ENCODE peak calls at places on chromosomes 2 and 18, in eight cellular contexts. E, B, W, I, J, P, M and A are unnamed samples.

GRCh38 chr2:47778698-47779415 is 4.1 kb upstream of the MSH6 start:
- DNase-seq in M (no peak), I (no peak), J (no peak), P (no peak), B (no peak), E (no peak), W (no peak), A (no peak)

GRCh38 chr2:209473930-209474419 is 50.1 kb downstream of the MAP2 start:
- DNase-seq in P (no peak), M (peak), W (no peak), I (no peak), J (no peak), B (peak), E (peak), A (no peak)

GRCh38 chr2:172484706-172485105 is 57.3 kb downstream of the ITGA6 start:
- DNase-seq in E (no peak), M (no peak), P (no peak), J (no peak), I (no peak), W (no peak), B (no peak), A (no peak)

GRCh38 chr2:226115102-226115831 is 684.4 kb downstream of the IRS1 start:
- DNase-seq in M (peak), W (no peak), J (no peak), I (no peak), E (peak), B (peak), P (no peak), A (no peak)

GRCh38 chr2:109171444-109172334 is 42.7 kb downstream of the SH3RF3 start:
- DNase-seq in W (peak), I (no peak), M (peak), P (no peak), B (peak), J (no peak), E (peak), A (no peak)

GRCh38 chr2:206693399-206694137 is 24.6 kb downstream of the DYTN start:
- DNase-seq in E (peak), I (peak), W (no peak), P (peak), B (peak), J (no peak), M (peak), A (peak)

GRCh38 chr18:75811156-75811555 is 383.7 kb upstream of the SMIM21 start:
- DNase-seq in I (no peak), J (no peak), P (no peak), E (peak), M (no peak), B (no peak), W (no peak), A (no peak)

GRCh38 chr2:196372276-196372809 is 201.0 kb upstream of the STK17B start:
- DNase-seq in M (no peak), E (no peak), J (no peak), P (no peak), I (no peak), W (no peak), B (no peak), A (no peak)

GRCh38 chr18:59917422-59917821 is 17.6 kb downstream of the PMAIP1 start:
- DNase-seq in M (peak), I (no peak), B (peak), J (no peak), W (no peak), P (no peak), E (no peak), A (no peak)

GRCh38 chr2:233116946-233117345 is 56.8 kb downstream of the INPP5D start:
- DNase-seq in B (no peak), P (no peak), J (no peak), E (no peak), W (no peak), I (no peak), M (no peak), A (no peak)

GRCh38 chr2:3223080-3223923 is 154.3 kb downstream of the EIPR1 start:
- DNase-seq in W (no peak), B (peak), E (no peak), J (peak), P (no peak), M (peak), I (peak), A (no peak)

GRCh38 chr2:161122772-161123530 is 37.3 kb upstream of the TANK start:
- DNase-seq in W (no peak), E (peak), M (peak), P (no peak), I (no peak), B (peak), J (no peak), A (no peak)

GRCh38 chr2:52512760-52513159 is 1254.8 kb upstream of the CHAC2 start:
- DNase-seq in B (no peak), W (no peak), E (no peak), P (no peak), M (no peak), I (no peak), J (no peak), A (no peak)

GRCh38 chr2:8576525-8577157 is 105.2 kb upstream of the ID2 start:
- DNase-seq in E (no peak), I (peak), W (peak), P (peak), M (no peak), J (peak), B (no peak), A (no peak)

GRCh38 chr18:28091197-28091596 is 85.7 kb downstream of the CDH2 start:
- DNase-seq in I (no peak), B (no peak), E (no peak), P (no peak), J (no peak), M (no peak), W (no peak), A (no peak)

GRCh38 chr2:35463805-35464596 is 891.6 kb upstream of the CRIM1 start:
- DNase-seq in W (no peak), P (no peak), J (no peak), M (no peak), E (no peak), B (no peak), I (no peak), A (no peak)

GRCh38 chr2:64626963-64627760 is 26.6 kb downstream of the SERTAD2 start:
- DNase-seq in E (no peak), J (no peak), I (no peak), B (no peak), W (peak), M (no peak), P (no peak), A (peak)

GRCh38 chr2:212864186-212864585 is 287.2 kb downstream of the IKZF2 start:
- DNase-seq in M (no peak), E (no peak), B (no peak), W (no peak), I (no peak), P (no peak), J (no peak), A (no peak)

GRCh38 chr2:212858496-212858895 is 292.9 kb downstream of the IKZF2 start:
- DNase-seq in E (no peak), I (no peak), M (no peak), P (no peak), J (no peak), W (no peak), B (peak), A (no peak)

DNA sequence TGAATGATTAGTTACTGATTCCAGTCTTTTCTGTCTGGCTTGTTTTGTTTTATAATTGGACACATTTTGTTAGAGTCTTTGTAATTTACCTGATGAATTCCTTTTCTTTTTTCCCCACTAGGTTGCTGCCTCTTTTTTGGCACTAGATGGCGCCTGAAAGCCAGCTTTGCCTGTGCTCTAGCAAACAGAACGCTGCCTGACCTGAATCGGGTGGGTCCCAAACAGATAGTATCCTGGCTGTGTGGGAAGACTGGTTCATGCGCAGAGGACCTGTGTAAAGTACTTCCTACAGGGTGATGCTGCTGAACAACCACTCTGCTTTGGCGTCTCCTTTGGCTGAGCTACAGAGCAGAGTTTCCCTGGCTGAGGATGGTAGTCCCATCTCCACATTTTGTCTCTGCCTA is 288.2 kb downstream of the IKZF2 start:
- DNase-seq in J (no peak), E (peak), B (peak), P (peak), M (peak), I (peak), W (no peak), A (no peak)
- TF ChIP-seq CTCF in J (no peak), E (peak), B (peak), P (peak), M (peak), I (peak), W (no peak), A (peak)

DNA sequence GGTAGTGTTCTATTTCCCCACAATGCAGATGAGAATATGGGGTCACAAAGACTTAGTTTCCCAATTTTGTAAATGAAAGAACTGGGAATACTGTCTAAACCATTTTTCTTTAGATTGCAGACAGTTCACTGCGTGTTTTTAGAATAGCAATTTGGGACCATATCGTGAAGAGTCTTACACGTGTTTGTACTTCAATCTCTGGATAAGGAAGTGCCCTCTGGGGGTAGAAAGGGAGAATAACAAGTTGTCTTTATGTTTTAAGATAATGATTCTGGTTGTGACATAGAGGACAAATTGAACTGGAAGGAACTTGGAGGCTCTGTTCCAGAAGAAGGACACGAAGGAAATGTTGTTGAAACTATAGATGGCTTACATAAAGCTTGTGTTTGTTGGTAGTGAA is 457.7 kb downstream of the CBLN2 start:
- DNase-seq in M (peak), P (peak), W (no peak), I (peak), B (peak), E (peak), J (no peak), A (no peak)
- TF ChIP-seq CTCF in M (peak), P (peak), W (no peak), I (peak), B (peak), E (no peak), J (peak), A (peak)

DNA sequence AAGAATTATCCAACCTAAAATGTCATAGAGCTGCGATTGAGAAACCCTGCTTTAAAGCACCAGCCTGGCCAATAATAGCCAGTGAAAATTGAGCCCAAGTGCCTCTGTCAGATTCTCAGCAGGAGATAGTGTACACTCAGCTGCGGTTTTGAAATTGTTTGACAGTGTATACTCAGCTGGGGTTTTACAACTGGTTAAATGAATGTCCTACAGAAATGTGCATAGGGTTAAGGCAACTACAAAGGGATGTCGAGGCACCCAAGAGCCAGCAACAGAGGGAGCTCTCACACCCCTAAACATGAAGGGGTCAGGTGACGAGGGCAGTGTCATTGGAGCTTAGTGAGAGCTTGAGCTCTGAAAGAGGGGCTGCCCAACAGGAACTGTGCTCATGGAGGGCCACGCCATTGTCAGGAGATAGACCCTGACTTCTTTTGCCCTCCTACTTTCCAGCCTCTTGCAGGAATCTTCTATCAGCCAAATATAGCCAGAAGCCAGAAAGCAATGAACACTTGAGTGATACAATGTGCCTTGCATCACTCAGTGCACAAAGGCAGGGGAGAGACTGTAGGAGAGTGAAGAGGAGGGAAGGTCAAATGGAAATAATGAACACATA is 15.1 kb downstream of the ACTG2 start:
- DNase-seq in E (peak), P (peak), J (no peak), B (peak), M (peak), I (peak), W (no peak), A (no peak)
- TF ChIP-seq CTCF in E (no peak), P (peak), J (peak), B (peak), M (no peak), I (peak), W (no peak), A (no peak)

DNA sequence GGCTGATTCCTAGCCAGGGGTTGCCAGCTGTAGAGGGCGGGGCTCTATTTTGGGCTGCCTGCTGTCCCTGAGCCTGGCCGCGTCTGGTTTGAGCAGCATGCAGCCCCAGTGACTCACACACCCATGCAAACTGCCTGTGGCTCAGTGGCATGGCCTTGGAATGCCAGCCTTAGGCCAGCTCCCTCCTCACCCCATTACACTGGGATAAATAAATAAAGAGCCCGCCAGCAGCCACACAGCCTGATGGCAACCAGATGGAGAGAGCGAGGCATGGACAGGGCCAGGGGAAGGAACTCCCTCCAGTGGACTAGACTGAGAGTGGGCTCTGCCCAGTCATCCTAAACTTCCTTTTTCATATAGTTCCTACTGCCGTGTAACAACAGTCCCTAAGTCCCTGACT is 18.3 kb downstream of the NHEJ1 start:
- DNase-seq in B (peak), E (peak), W (peak), M (peak), I (no peak), J (no peak), P (no peak), A (no peak)
- TF ChIP-seq CTCF in B (no peak), E (peak), W (no peak), M (peak), I (no peak), J (no peak), P (no peak), A (no peak)

GRCh38 chr2:13201924-13202323 is 485.2 kb downstream of the TRIB2 start:
- DNase-seq in B (peak), W (no peak), M (no peak), P (no peak), I (no peak), E (peak), J (no peak), A (no peak)
- TF ChIP-seq CTCF in B (peak), W (no peak), M (peak), P (peak), I (no peak), E (no peak), J (no peak), A (peak)

GRCh38 chr2:45173513-45173912 is 164.3 kb upstream of the SIX2 start:
- DNase-seq in P (no peak), J (no peak), E (peak), M (peak), I (no peak), B (peak), W (no peak), A (no peak)
- TF ChIP-seq CTCF in P (no peak), J (no peak), E (no peak), M (peak), I (no peak), B (peak), W (no peak), A (no peak)

DNA sequence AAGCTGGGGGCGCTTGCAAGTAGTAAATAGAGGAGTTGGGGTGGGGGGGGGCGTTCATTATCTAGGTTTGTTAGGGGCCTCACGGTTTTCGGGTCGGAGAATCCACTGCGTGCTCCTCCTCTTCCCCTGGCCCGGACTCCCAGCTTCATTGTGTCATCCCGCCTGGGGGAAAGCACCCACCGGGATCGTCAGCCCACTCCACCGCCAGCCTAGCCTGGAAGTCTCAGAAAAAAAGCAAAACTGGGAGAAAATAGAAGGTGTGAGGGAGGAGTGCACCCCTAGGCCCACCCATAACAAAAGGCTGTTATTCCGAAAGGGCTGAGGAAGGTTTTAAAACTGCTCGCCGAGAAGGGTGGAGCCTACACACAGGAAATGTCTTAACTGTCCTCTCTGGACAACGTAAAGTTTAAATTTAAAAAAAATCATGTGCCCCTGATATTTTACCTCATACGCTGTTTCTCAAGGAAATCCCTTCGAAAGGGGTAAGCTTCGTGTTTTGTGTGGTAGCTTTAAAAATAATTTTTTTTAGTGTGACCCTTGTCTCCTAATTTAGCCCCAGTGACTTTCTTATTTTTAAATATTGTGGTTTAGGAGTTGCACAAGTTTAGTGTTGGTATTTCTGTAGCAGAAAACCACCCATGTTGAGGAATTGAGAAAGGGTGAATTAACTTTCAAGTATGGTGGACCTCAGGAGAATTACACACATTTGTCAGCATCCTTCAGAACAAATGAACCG is 104.2 kb downstream of the SPTBN1 start:
- DNase-seq in W (peak), B (peak), E (peak), I (peak), J (no peak), M (peak), P (peak), A (no peak)
- TF ChIP-seq CTCF in W (no peak), B (no peak), E (no peak), I (no peak), J (no peak), M (no peak), P (peak), A (no peak)

DNA sequence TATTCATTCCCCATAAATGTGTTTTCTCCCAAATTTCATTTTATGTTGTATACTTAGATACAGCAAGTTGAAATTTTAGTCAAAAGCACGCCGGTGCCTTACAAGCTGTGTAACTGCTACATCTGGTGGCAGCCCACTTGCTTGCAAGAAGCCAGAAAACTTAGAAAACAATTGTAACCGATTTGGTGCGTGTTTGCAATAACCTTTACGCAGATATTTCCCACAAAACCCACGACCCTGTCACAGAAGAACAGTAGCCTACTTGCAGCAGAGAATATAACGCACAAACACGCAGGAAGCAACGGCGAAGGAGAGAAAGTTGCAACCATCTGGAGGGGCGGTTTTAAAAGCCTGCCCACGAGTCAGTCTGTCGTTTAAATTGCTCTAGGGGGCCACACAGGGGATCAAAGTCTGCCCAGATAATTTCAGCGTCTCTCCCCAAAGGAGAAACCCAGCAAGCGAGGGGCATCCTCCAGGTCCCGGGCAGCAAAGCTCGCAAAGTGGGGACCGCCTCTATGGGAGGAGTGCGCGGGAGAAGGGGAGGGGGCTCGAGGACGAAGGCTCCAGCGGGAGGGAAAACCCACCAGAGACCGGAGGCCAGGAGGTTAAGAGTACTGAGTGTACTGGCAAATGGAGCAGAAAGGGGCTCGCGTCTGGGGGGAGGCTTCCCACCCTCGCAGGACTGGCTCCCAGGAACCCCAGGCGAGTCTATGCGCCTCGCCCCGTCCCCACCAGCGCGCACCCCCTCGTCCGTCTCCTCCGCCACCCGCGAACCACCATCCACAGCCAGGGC is 1.2 kb downstream of the TLK1 start:
- DNase-seq in B (peak), P (peak), M (peak), I (peak), W (no peak), J (peak), E (peak), A (peak)
- TF ChIP-seq CTCF in B (peak), P (peak), M (peak), I (peak), W (peak), J (peak), E (peak), A (peak)

DNA sequence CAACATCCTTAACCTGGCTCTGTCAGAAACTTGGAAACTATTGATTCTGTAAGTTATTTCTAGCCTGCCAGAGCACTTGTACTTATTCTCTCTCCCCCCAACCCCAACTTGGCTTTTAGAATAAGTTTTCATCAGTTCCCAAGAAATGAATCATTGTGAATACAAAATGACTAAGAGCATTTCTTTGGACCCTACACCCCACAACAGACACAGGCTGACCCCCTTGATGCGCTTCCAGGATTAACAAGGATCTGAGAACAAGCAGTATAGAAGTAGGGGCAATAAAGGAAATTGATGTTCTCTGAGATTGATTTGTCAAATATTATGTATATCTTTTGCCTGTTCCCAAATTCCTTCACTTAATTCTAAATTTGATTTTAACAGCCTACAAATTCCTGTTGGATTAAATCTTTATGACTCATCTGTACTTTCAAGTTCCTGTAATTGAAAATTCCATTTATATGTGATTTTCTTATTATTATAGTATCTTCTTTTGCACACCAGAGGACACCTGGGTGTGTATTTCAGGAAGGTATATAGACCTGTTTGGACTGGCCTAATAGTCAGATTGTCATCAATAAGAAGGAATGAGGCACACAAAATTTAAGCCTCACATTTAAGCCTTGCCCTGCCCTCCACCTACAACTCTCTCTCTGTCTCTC is 10.2 kb upstream of the PTPN4 start:
- DNase-seq in M (no peak), I (no peak), P (no peak), B (peak), J (no peak), W (no peak), E (peak), A (no peak)
- TF ChIP-seq CTCF in M (no peak), I (no peak), P (no peak), B (no peak), J (no peak), W (no peak), E (no peak), A (no peak)